ENCODE peak calls at places on chromosome 6, in ten cellular contexts. One of them, this sample, is unnamed.

GRCh38 chr6:82057846-82058554 is 189.5 kb downstream of the IBTK start:
- DNase-seq in endothelial cell: no peak
- DNase-seq in activated gamma-delta T cell treated with anti-CD3 and anti-CD28 coated beads, Interleukin-2, amount 50 U/mL, for 16 hours: no peak
- DNase-seq in GF-D8: no peak
- DNase-seq in D341Med: no peak
- DNase-seq in body of pancreas: no peak
- DNase-seq in Calu3: no peak
- DNase-seq in fibroblast of mammary gland: peak
- DNase-seq in activated effector memory CD4-positive, alpha-beta T cell treated with anti-CD3 and anti-CD28 coated beads, Interleukin-2, amount 50 U/mL, for 16 hours: no peak
- DNase-seq in immature natural killer cell: no peak
- DNase-seq in this sample: peak

GRCh38 chr6:128118401-128118800 is 217.5 kb upstream of the THEMIS start:
- DNase-seq in activated effector memory CD4-positive, alpha-beta T cell treated with anti-CD3 and anti-CD28 coated beads, Interleukin-2, amount 50 U/mL, for 16 hours: no peak
- DNase-seq in body of pancreas: no peak
- DNase-seq in Calu3: no peak
- DNase-seq in activated gamma-delta T cell treated with anti-CD3 and anti-CD28 coated beads, Interleukin-2, amount 50 U/mL, for 16 hours: no peak
- DNase-seq in fibroblast of mammary gland: peak
- DNase-seq in GF-D8: no peak
- DNase-seq in D341Med: no peak
- DNase-seq in endothelial cell: no peak
- DNase-seq in immature natural killer cell: no peak
- DNase-seq in this sample: peak

GRCh38 chr6:140909620-140910019 is 1223.1 kb upstream of the GJE1 start:
- DNase-seq in GF-D8: no peak
- DNase-seq in fibroblast of mammary gland: peak
- DNase-seq in endothelial cell: no peak
- DNase-seq in body of pancreas: no peak
- DNase-seq in D341Med: no peak
- DNase-seq in activated effector memory CD4-positive, alpha-beta T cell treated with anti-CD3 and anti-CD28 coated beads, Interleukin-2, amount 50 U/mL, for 16 hours: no peak
- DNase-seq in activated gamma-delta T cell treated with anti-CD3 and anti-CD28 coated beads, Interleukin-2, amount 50 U/mL, for 16 hours: no peak
- DNase-seq in Calu3: no peak
- DNase-seq in immature natural killer cell: no peak
- DNase-seq in this sample: peak

GRCh38 chr6:149903938-149904611 is 6.2 kb upstream of the RAET1E start:
- DNase-seq in endothelial cell: no peak
- DNase-seq in GF-D8: no peak
- DNase-seq in activated gamma-delta T cell treated with anti-CD3 and anti-CD28 coated beads, Interleukin-2, amount 50 U/mL, for 16 hours: no peak
- DNase-seq in Calu3: no peak
- DNase-seq in body of pancreas: no peak
- DNase-seq in activated effector memory CD4-positive, alpha-beta T cell treated with anti-CD3 and anti-CD28 coated beads, Interleukin-2, amount 50 U/mL, for 16 hours: no peak
- DNase-seq in immature natural killer cell: no peak
- DNase-seq in D341Med: no peak
- DNase-seq in fibroblast of mammary gland: no peak
- DNase-seq in this sample: no peak

GRCh38 chr6:138008791-138009190 is 98.4 kb downstream of the PERP start:
- DNase-seq in body of pancreas: no peak
- DNase-seq in D341Med: no peak
- DNase-seq in activated gamma-delta T cell treated with anti-CD3 and anti-CD28 coated beads, Interleukin-2, amount 50 U/mL, for 16 hours: no peak
- DNase-seq in endothelial cell: no peak
- DNase-seq in Calu3: no peak
- DNase-seq in activated effector memory CD4-positive, alpha-beta T cell treated with anti-CD3 and anti-CD28 coated beads, Interleukin-2, amount 50 U/mL, for 16 hours: no peak
- DNase-seq in GF-D8: no peak
- DNase-seq in fibroblast of mammary gland: no peak
- DNase-seq in immature natural killer cell: no peak
- DNase-seq in this sample: no peak

GRCh38 chr6:127366281-127367022 is 23.0 kb upstream of the ECHDC1 start:
- DNase-seq in D341Med: no peak
- DNase-seq in body of pancreas: no peak
- DNase-seq in fibroblast of mammary gland: peak
- DNase-seq in GF-D8: no peak
- DNase-seq in activated effector memory CD4-positive, alpha-beta T cell treated with anti-CD3 and anti-CD28 coated beads, Interleukin-2, amount 50 U/mL, for 16 hours: no peak
- DNase-seq in Calu3: peak
- DNase-seq in endothelial cell: no peak
- DNase-seq in activated gamma-delta T cell treated with anti-CD3 and anti-CD28 coated beads, Interleukin-2, amount 50 U/mL, for 16 hours: no peak
- DNase-seq in immature natural killer cell: no peak
- DNase-seq in this sample: peak

GRCh38 chr6:43809417-43810305 is 39.6 kb downstream of the VEGFA start:
- DNase-seq in immature natural killer cell: no peak
- DNase-seq in D341Med: no peak
- DNase-seq in endothelial cell: no peak
- DNase-seq in GF-D8: no peak
- DNase-seq in Calu3: peak
- DNase-seq in activated gamma-delta T cell treated with anti-CD3 and anti-CD28 coated beads, Interleukin-2, amount 50 U/mL, for 16 hours: no peak
- DNase-seq in activated effector memory CD4-positive, alpha-beta T cell treated with anti-CD3 and anti-CD28 coated beads, Interleukin-2, amount 50 U/mL, for 16 hours: no peak
- DNase-seq in fibroblast of mammary gland: peak
- DNase-seq in body of pancreas: peak
- DNase-seq in this sample: no peak

GRCh38 chr6:39114707-39115599 is at the start of gene SAYSD1:
- DNase-seq in activated gamma-delta T cell treated with anti-CD3 and anti-CD28 coated beads, Interleukin-2, amount 50 U/mL, for 16 hours: peak
- DNase-seq in GF-D8: peak
- DNase-seq in body of pancreas: peak
- DNase-seq in immature natural killer cell: peak
- DNase-seq in endothelial cell: peak
- DNase-seq in D341Med: peak
- DNase-seq in activated effector memory CD4-positive, alpha-beta T cell treated with anti-CD3 and anti-CD28 coated beads, Interleukin-2, amount 50 U/mL, for 16 hours: peak
- DNase-seq in Calu3: peak
- DNase-seq in fibroblast of mammary gland: peak
- DNase-seq in this sample: peak

GRCh38 chr6:150666071-150666470 is 66.4 kb downstream of the PLEKHG1 start:
- DNase-seq in body of pancreas: peak
- DNase-seq in activated effector memory CD4-positive, alpha-beta T cell treated with anti-CD3 and anti-CD28 coated beads, Interleukin-2, amount 50 U/mL, for 16 hours: no peak
- DNase-seq in D341Med: no peak
- DNase-seq in endothelial cell: no peak
- DNase-seq in Calu3: no peak
- DNase-seq in GF-D8: no peak
- DNase-seq in fibroblast of mammary gland: no peak
- DNase-seq in immature natural killer cell: no peak
- DNase-seq in activated gamma-delta T cell treated with anti-CD3 and anti-CD28 coated beads, Interleukin-2, amount 50 U/mL, for 16 hours: no peak
- DNase-seq in this sample: peak

GRCh38 chr6:25301358-25301757 is 22.2 kb downstream of the CARMIL1 start:
- DNase-seq in Calu3: no peak
- DNase-seq in immature natural killer cell: no peak
- DNase-seq in activated gamma-delta T cell treated with anti-CD3 and anti-CD28 coated beads, Interleukin-2, amount 50 U/mL, for 16 hours: no peak
- DNase-seq in body of pancreas: peak
- DNase-seq in endothelial cell: no peak
- DNase-seq in activated effector memory CD4-positive, alpha-beta T cell treated with anti-CD3 and anti-CD28 coated beads, Interleukin-2, amount 50 U/mL, for 16 hours: no peak
- DNase-seq in D341Med: no peak
- DNase-seq in fibroblast of mammary gland: no peak
- DNase-seq in GF-D8: peak
- DNase-seq in this sample: no peak

GRCh38 chr6:75170666-75171065 is 35.2 kb downstream of the COL12A1 start:
- DNase-seq in fibroblast of mammary gland: no peak
- DNase-seq in activated effector memory CD4-positive, alpha-beta T cell treated with anti-CD3 and anti-CD28 coated beads, Interleukin-2, amount 50 U/mL, for 16 hours: no peak
- DNase-seq in immature natural killer cell: no peak
- DNase-seq in Calu3: no peak
- DNase-seq in activated gamma-delta T cell treated with anti-CD3 and anti-CD28 coated beads, Interleukin-2, amount 50 U/mL, for 16 hours: no peak
- DNase-seq in GF-D8: no peak
- DNase-seq in endothelial cell: no peak
- DNase-seq in D341Med: no peak
- DNase-seq in body of pancreas: no peak
- DNase-seq in this sample: peak

GRCh38 chr6:5723905-5724691 is 282.6 kb downstream of the NRN1 start:
- DNase-seq in GF-D8: no peak
- DNase-seq in activated gamma-delta T cell treated with anti-CD3 and anti-CD28 coated beads, Interleukin-2, amount 50 U/mL, for 16 hours: no peak
- DNase-seq in Calu3: no peak
- DNase-seq in D341Med: no peak
- DNase-seq in body of pancreas: peak
- DNase-seq in endothelial cell: no peak
- DNase-seq in activated effector memory CD4-positive, alpha-beta T cell treated with anti-CD3 and anti-CD28 coated beads, Interleukin-2, amount 50 U/mL, for 16 hours: no peak
- DNase-seq in immature natural killer cell: peak
- DNase-seq in fibroblast of mammary gland: no peak
- DNase-seq in this sample: no peak

GRCh38 chr6:139370047-139370706 is 4.3 kb downstream of the CITED2 start:
- DNase-seq in GF-D8: peak
- DNase-seq in immature natural killer cell: no peak
- DNase-seq in fibroblast of mammary gland: peak
- DNase-seq in body of pancreas: peak
- DNase-seq in Calu3: no peak
- DNase-seq in activated effector memory CD4-positive, alpha-beta T cell treated with anti-CD3 and anti-CD28 coated beads, Interleukin-2, amount 50 U/mL, for 16 hours: no peak
- DNase-seq in D341Med: no peak
- DNase-seq in endothelial cell: no peak
- DNase-seq in activated gamma-delta T cell treated with anti-CD3 and anti-CD28 coated beads, Interleukin-2, amount 50 U/mL, for 16 hours: no peak
- DNase-seq in this sample: peak

GRCh38 chr6:3650341-3650958 is 101.1 kb downstream of the PXDC1 start:
- DNase-seq in fibroblast of mammary gland: no peak
- DNase-seq in D341Med: no peak
- DNase-seq in activated gamma-delta T cell treated with anti-CD3 and anti-CD28 coated beads, Interleukin-2, amount 50 U/mL, for 16 hours: no peak
- DNase-seq in body of pancreas: no peak
- DNase-seq in endothelial cell: no peak
- DNase-seq in GF-D8: no peak
- DNase-seq in activated effector memory CD4-positive, alpha-beta T cell treated with anti-CD3 and anti-CD28 coated beads, Interleukin-2, amount 50 U/mL, for 16 hours: no peak
- DNase-seq in immature natural killer cell: no peak
- DNase-seq in Calu3: no peak
- DNase-seq in this sample: no peak

GRCh38 chr6:26309731-26310142 is 55.3 kb upstream of the BTN3A2 start:
- DNase-seq in activated effector memory CD4-positive, alpha-beta T cell treated with anti-CD3 and anti-CD28 coated beads, Interleukin-2, amount 50 U/mL, for 16 hours: no peak
- DNase-seq in GF-D8: no peak
- DNase-seq in body of pancreas: no peak
- DNase-seq in endothelial cell: no peak
- DNase-seq in activated gamma-delta T cell treated with anti-CD3 and anti-CD28 coated beads, Interleukin-2, amount 50 U/mL, for 16 hours: no peak
- DNase-seq in Calu3: no peak
- DNase-seq in immature natural killer cell: no peak
- DNase-seq in fibroblast of mammary gland: peak
- DNase-seq in D341Med: no peak
- DNase-seq in this sample: peak

GRCh38 chr6:26550250-26550993 is 12.3 kb downstream of the HMGN4 start:
- DNase-seq in D341Med: peak
- DNase-seq in GF-D8: no peak
- DNase-seq in endothelial cell: peak
- DNase-seq in activated effector memory CD4-positive, alpha-beta T cell treated with anti-CD3 and anti-CD28 coated beads, Interleukin-2, amount 50 U/mL, for 16 hours: peak
- DNase-seq in activated gamma-delta T cell treated with anti-CD3 and anti-CD28 coated beads, Interleukin-2, amount 50 U/mL, for 16 hours: no peak
- DNase-seq in Calu3: peak
- DNase-seq in immature natural killer cell: peak
- DNase-seq in fibroblast of mammary gland: peak
- DNase-seq in body of pancreas: peak
- DNase-seq in this sample: peak

GRCh38 chr6:2218866-2219265 is 26.5 kb downstream of the GMDS start:
- DNase-seq in body of pancreas: no peak
- DNase-seq in D341Med: no peak
- DNase-seq in fibroblast of mammary gland: no peak
- DNase-seq in endothelial cell: no peak
- DNase-seq in Calu3: no peak
- DNase-seq in GF-D8: no peak
- DNase-seq in activated gamma-delta T cell treated with anti-CD3 and anti-CD28 coated beads, Interleukin-2, amount 50 U/mL, for 16 hours: no peak
- DNase-seq in immature natural killer cell: no peak
- DNase-seq in activated effector memory CD4-positive, alpha-beta T cell treated with anti-CD3 and anti-CD28 coated beads, Interleukin-2, amount 50 U/mL, for 16 hours: no peak
- DNase-seq in this sample: no peak

GRCh38 chr6:26272171-26272631 is 92.8 kb upstream of the BTN3A2 start:
- DNase-seq in activated effector memory CD4-positive, alpha-beta T cell treated with anti-CD3 and anti-CD28 coated beads, Interleukin-2, amount 50 U/mL, for 16 hours: peak
- DNase-seq in GF-D8: no peak
- DNase-seq in body of pancreas: no peak
- DNase-seq in endothelial cell: peak
- DNase-seq in Calu3: peak
- DNase-seq in immature natural killer cell: no peak
- DNase-seq in fibroblast of mammary gland: no peak
- DNase-seq in activated gamma-delta T cell treated with anti-CD3 and anti-CD28 coated beads, Interleukin-2, amount 50 U/mL, for 16 hours: no peak
- DNase-seq in D341Med: peak
- DNase-seq in this sample: no peak

This sample was measured in adipocyte.